ENCODE peak calls at places on chromosome 14, in seven cellular contexts. One of them, this sample, is unnamed.

GRCh38 chr14:105568859-105569766 is 42.7 kb downstream of the TMEM121 start:
- DNase-seq in nephron progenitor cell: no peak
- DNase-seq in esophagus squamous epithelium: no peak
- DNase-seq in activated CD8-positive, alpha-beta T cell treated with anti-CD3 and anti-CD28 coated beads for 36 hours: no peak
- DNase-seq in uterus: no peak
- DNase-seq in lower leg skin: no peak
- DNase-seq in omental fat pad: no peak
- DNase-seq in this sample: no peak

GRCh38 chr14:76768671-76769500 is 7.6 kb downstream of the VASH1 start:
- DNase-seq in nephron progenitor cell: no peak
- DNase-seq in esophagus squamous epithelium: no peak
- DNase-seq in activated CD8-positive, alpha-beta T cell treated with anti-CD3 and anti-CD28 coated beads for 36 hours: no peak
- DNase-seq in uterus: no peak
- DNase-seq in lower leg skin: no peak
- DNase-seq in omental fat pad: no peak
- DNase-seq in this sample: no peak

GRCh38 chr14:81137316-81137715 is 83.4 kb downstream of the GTF2A1 start:
- DNase-seq in nephron progenitor cell: no peak
- DNase-seq in esophagus squamous epithelium: no peak
- DNase-seq in activated CD8-positive, alpha-beta T cell treated with anti-CD3 and anti-CD28 coated beads for 36 hours: no peak
- DNase-seq in uterus: no peak
- DNase-seq in lower leg skin: no peak
- DNase-seq in omental fat pad: no peak
- DNase-seq in this sample: peak; percentile 4

GRCh38 chr14:22850944-22851790 is 14.8 kb downstream of the MMP14 start:
- DNase-seq in nephron progenitor cell: no peak
- DNase-seq in esophagus squamous epithelium: no peak
- DNase-seq in activated CD8-positive, alpha-beta T cell treated with anti-CD3 and anti-CD28 coated beads for 36 hours: peak; percentile 47
- DNase-seq in uterus: peak; percentile 94
- DNase-seq in lower leg skin: peak; percentile 84
- DNase-seq in omental fat pad: peak; percentile 53
- DNase-seq in this sample: peak; percentile 96

GRCh38 chr14:94451091-94451751 is 1.4 kb downstream of the SERPINA11 start:
- DNase-seq in nephron progenitor cell: no peak
- DNase-seq in esophagus squamous epithelium: no peak
- DNase-seq in activated CD8-positive, alpha-beta T cell treated with anti-CD3 and anti-CD28 coated beads for 36 hours: no peak
- DNase-seq in uterus: no peak
- DNase-seq in lower leg skin: no peak
- DNase-seq in omental fat pad: no peak
- DNase-seq in this sample: no peak

GRCh38 chr14:47917344-47917954 is 242.0 kb upstream of the MDGA2 start:
- DNase-seq in nephron progenitor cell: peak; percentile 56
- DNase-seq in esophagus squamous epithelium: no peak
- DNase-seq in activated CD8-positive, alpha-beta T cell treated with anti-CD3 and anti-CD28 coated beads for 36 hours: peak; percentile 15
- DNase-seq in uterus: no peak
- DNase-seq in lower leg skin: no peak
- DNase-seq in omental fat pad: no peak
- DNase-seq in this sample: peak; percentile 17

GRCh38 chr14:100979780-100980179 is 76.3 kb upstream of the RTL1 start:
- DNase-seq in nephron progenitor cell: no peak
- DNase-seq in esophagus squamous epithelium: no peak
- DNase-seq in activated CD8-positive, alpha-beta T cell treated with anti-CD3 and anti-CD28 coated beads for 36 hours: no peak
- DNase-seq in uterus: no peak
- DNase-seq in lower leg skin: no peak
- DNase-seq in omental fat pad: no peak
- DNase-seq in this sample: peak; percentile 74

GRCh38 chr14:59601056-59601455 is 24.4 kb upstream of the CCDC175 start:
- DNase-seq in nephron progenitor cell: no peak
- DNase-seq in esophagus squamous epithelium: no peak
- DNase-seq in activated CD8-positive, alpha-beta T cell treated with anti-CD3 and anti-CD28 coated beads for 36 hours: no peak
- DNase-seq in uterus: no peak
- DNase-seq in lower leg skin: no peak
- DNase-seq in omental fat pad: no peak
- DNase-seq in this sample: no peak

GRCh38 chr14:77616133-77616453 is 344 bp downstream of the SPTLC2 start:
- DNase-seq in nephron progenitor cell: no peak
- DNase-seq in esophagus squamous epithelium: no peak
- DNase-seq in activated CD8-positive, alpha-beta T cell treated with anti-CD3 and anti-CD28 coated beads for 36 hours: no peak
- DNase-seq in uterus: no peak
- DNase-seq in lower leg skin: no peak
- DNase-seq in omental fat pad: no peak
- DNase-seq in this sample: no peak

GRCh38 chr14:104977008-104977680 is 1.0 kb downstream of the AHNAK2 start:
- DNase-seq in nephron progenitor cell: no peak
- DNase-seq in esophagus squamous epithelium: no peak
- DNase-seq in activated CD8-positive, alpha-beta T cell treated with anti-CD3 and anti-CD28 coated beads for 36 hours: no peak
- DNase-seq in uterus: no peak
- DNase-seq in lower leg skin: no peak
- DNase-seq in omental fat pad: no peak
- DNase-seq in this sample: no peak

GRCh38 chr14:94889520-94890312 is 119.8 kb upstream of the GSC start:
- DNase-seq in nephron progenitor cell: no peak
- DNase-seq in esophagus squamous epithelium: no peak
- DNase-seq in activated CD8-positive, alpha-beta T cell treated with anti-CD3 and anti-CD28 coated beads for 36 hours: no peak
- DNase-seq in uterus: no peak
- DNase-seq in lower leg skin: no peak
- DNase-seq in omental fat pad: no peak
- DNase-seq in this sample: no peak

GRCh38 chr14:20468773-20469241 is 399 bp upstream of the PNP start:
- DNase-seq in nephron progenitor cell: peak; percentile 30
- DNase-seq in esophagus squamous epithelium: no peak
- DNase-seq in activated CD8-positive, alpha-beta T cell treated with anti-CD3 and anti-CD28 coated beads for 36 hours: no peak
- DNase-seq in uterus: peak; percentile 26
- DNase-seq in lower leg skin: no peak
- DNase-seq in omental fat pad: no peak
- DNase-seq in this sample: no peak

GRCh38 chr14:39434401-39434800 is 2.2 kb upstream of the FBXO33 start:
- DNase-seq in nephron progenitor cell: no peak
- DNase-seq in esophagus squamous epithelium: no peak
- DNase-seq in activated CD8-positive, alpha-beta T cell treated with anti-CD3 and anti-CD28 coated beads for 36 hours: no peak
- DNase-seq in uterus: no peak
- DNase-seq in lower leg skin: no peak
- DNase-seq in omental fat pad: no peak
- DNase-seq in this sample: no peak

GRCh38 chr14:32331227-32331597 is 2.1 kb downstream of the AKAP6 start:
- DNase-seq in nephron progenitor cell: no peak
- DNase-seq in esophagus squamous epithelium: no peak
- DNase-seq in activated CD8-positive, alpha-beta T cell treated with anti-CD3 and anti-CD28 coated beads for 36 hours: no peak
- DNase-seq in uterus: no peak
- DNase-seq in lower leg skin: no peak
- DNase-seq in omental fat pad: no peak
- DNase-seq in this sample: no peak

GRCh38 chr14:36502558-36503508 is 17.2 kb downstream of the NKX2-1 start:
- DNase-seq in nephron progenitor cell: no peak
- DNase-seq in esophagus squamous epithelium: no peak
- DNase-seq in activated CD8-positive, alpha-beta T cell treated with anti-CD3 and anti-CD28 coated beads for 36 hours: no peak
- DNase-seq in uterus: no peak
- DNase-seq in lower leg skin: no peak
- DNase-seq in omental fat pad: no peak
- DNase-seq in this sample: no peak

GRCh38 chr14:90795744-90796143 is 20.5 kb downstream of the TTC7B start:
- DNase-seq in nephron progenitor cell: no peak
- DNase-seq in esophagus squamous epithelium: no peak
- DNase-seq in activated CD8-positive, alpha-beta T cell treated with anti-CD3 and anti-CD28 coated beads for 36 hours: no peak
- DNase-seq in uterus: no peak
- DNase-seq in lower leg skin: no peak
- DNase-seq in omental fat pad: no peak
- DNase-seq in this sample: peak; percentile 84

GRCh38 chr14:104094709-104095425 is 9.4 kb downstream of the ASPG start:
- DNase-seq in nephron progenitor cell: peak; percentile 95
- DNase-seq in esophagus squamous epithelium: no peak
- DNase-seq in activated CD8-positive, alpha-beta T cell treated with anti-CD3 and anti-CD28 coated beads for 36 hours: peak; percentile 83
- DNase-seq in uterus: no peak
- DNase-seq in lower leg skin: no peak
- DNase-seq in omental fat pad: peak; percentile 49
- DNase-seq in this sample: peak; percentile 62

GRCh38 chr14:75344396-75344795 is 65.8 kb downstream of the FOS start:
- DNase-seq in nephron progenitor cell: no peak
- DNase-seq in esophagus squamous epithelium: no peak
- DNase-seq in activated CD8-positive, alpha-beta T cell treated with anti-CD3 and anti-CD28 coated beads for 36 hours: no peak
- DNase-seq in uterus: no peak
- DNase-seq in lower leg skin: no peak
- DNase-seq in omental fat pad: no peak
- DNase-seq in this sample: no peak

GRCh38 chr14:77848031-77848430 is 48.1 kb downstream of the ADCK1 start:
- DNase-seq in nephron progenitor cell: no peak
- DNase-seq in esophagus squamous epithelium: no peak
- DNase-seq in activated CD8-positive, alpha-beta T cell treated with anti-CD3 and anti-CD28 coated beads for 36 hours: no peak
- DNase-seq in uterus: no peak
- DNase-seq in lower leg skin: no peak
- DNase-seq in omental fat pad: no peak
- DNase-seq in this sample: peak; percentile 43

GRCh38 chr14:89870335-89870734 is 84.2 kb downstream of the EFCAB11 start:
- DNase-seq in nephron progenitor cell: no peak
- DNase-seq in esophagus squamous epithelium: no peak
- DNase-seq in activated CD8-positive, alpha-beta T cell treated with anti-CD3 and anti-CD28 coated beads for 36 hours: no peak
- DNase-seq in uterus: no peak
- DNase-seq in lower leg skin: no peak
- DNase-seq in omental fat pad: no peak
- DNase-seq in this sample: peak; percentile 10

GRCh38 chr14:96136361-96136760 is 68.3 kb upstream of the BDKRB2 start:
- DNase-seq in nephron progenitor cell: no peak
- DNase-seq in esophagus squamous epithelium: no peak
- DNase-seq in activated CD8-positive, alpha-beta T cell treated with anti-CD3 and anti-CD28 coated beads for 36 hours: no peak
- DNase-seq in uterus: no peak
- DNase-seq in lower leg skin: no peak
- DNase-seq in omental fat pad: no peak
- DNase-seq in this sample: peak; percentile 85

GRCh38 chr14:95156765-95157194 is 549 bp downstream of the DICER1 start:
- DNase-seq in nephron progenitor cell: peak; percentile 55
- DNase-seq in esophagus squamous epithelium: no peak
- DNase-seq in activated CD8-positive, alpha-beta T cell treated with anti-CD3 and anti-CD28 coated beads for 36 hours: peak; percentile 39
- DNase-seq in uterus: peak; percentile 24
- DNase-seq in lower leg skin: no peak
- DNase-seq in omental fat pad: no peak
- DNase-seq in this sample: peak; percentile 23

GRCh38 chr14:77979666-77980351 is 179.9 kb downstream of the ADCK1 start:
- DNase-seq in nephron progenitor cell: peak; percentile 22
- DNase-seq in esophagus squamous epithelium: no peak
- DNase-seq in activated CD8-positive, alpha-beta T cell treated with anti-CD3 and anti-CD28 coated beads for 36 hours: peak; percentile 12
- DNase-seq in uterus: no peak
- DNase-seq in lower leg skin: no peak
- DNase-seq in omental fat pad: no peak
- DNase-seq in this sample: no peak

DNA sequence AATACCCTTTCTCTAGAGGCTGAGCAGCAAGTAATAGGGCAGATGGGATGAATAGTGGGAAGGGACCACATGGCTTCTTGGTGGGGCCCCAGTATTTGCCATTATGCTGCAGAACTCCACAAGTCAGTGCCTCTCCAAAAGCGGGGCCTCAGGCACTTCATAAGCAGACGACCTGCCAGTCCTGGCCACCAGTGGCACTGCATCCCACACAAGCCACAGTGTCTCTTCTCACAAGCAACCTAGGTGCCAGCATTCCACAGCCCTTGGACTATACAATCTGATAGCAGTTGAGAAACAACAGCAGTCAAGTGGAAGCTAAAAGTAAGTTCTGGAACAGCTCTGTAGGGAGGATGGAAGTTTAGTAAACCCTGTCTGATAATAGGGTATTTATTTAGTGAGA is 4.2 kb upstream of the SLC8A3 start:
- DNase-seq in nephron progenitor cell: peak; percentile 10
- DNase-seq in esophagus squamous epithelium: no peak
- DNase-seq in activated CD8-positive, alpha-beta T cell treated with anti-CD3 and anti-CD28 coated beads for 36 hours: no peak
- DNase-seq in uterus: no peak
- DNase-seq in lower leg skin: no peak
- DNase-seq in omental fat pad: no peak
- DNase-seq in this sample: no peak
- TF ChIP-seq CTCF in nephron progenitor cell: no peak
- TF ChIP-seq CTCF in esophagus squamous epithelium: no peak
- TF ChIP-seq CTCF in activated CD8-positive, alpha-beta T cell treated with anti-CD3 and anti-CD28 coated beads for 36 hours: no peak
- TF ChIP-seq CTCF in uterus: no peak
- TF ChIP-seq CTCF in lower leg skin: no peak
- TF ChIP-seq CTCF in omental fat pad: no peak
- TF ChIP-seq CTCF in this sample: no peak

DNA sequence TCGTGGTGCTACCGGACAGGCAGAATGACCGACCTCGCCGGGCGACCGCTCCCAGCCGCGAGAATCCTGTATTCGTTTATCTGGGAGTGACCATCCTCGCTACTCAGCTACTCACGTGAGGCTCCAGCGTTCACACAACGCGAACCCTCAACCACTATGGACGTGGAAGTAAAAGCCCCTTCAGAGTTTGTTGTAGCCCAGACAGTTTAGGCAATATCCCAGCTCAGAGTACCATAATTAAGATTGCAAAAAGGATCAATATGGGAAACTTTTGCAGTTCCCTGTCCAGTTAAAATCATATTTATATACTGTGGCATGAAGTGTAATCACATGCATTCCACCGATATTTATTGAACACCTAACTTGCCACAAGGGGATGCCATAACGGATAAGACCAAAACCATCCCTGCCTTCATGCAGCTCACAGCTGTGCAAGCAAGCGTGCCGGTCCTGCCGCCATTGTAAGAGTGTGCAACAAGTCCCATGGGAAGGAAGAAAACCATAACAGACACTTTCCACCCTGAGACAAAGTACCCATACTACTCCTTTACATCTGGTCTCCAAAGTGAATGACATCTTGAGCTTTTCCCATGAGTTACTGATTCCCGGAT is 938 bp upstream of the MAX start:
- DNase-seq in nephron progenitor cell: no peak
- DNase-seq in esophagus squamous epithelium: no peak
- DNase-seq in activated CD8-positive, alpha-beta T cell treated with anti-CD3 and anti-CD28 coated beads for 36 hours: peak; percentile 33
- DNase-seq in uterus: no peak
- DNase-seq in lower leg skin: no peak
- DNase-seq in omental fat pad: no peak
- DNase-seq in this sample: peak; percentile 35
- TF ChIP-seq CTCF in nephron progenitor cell: no peak
- TF ChIP-seq CTCF in esophagus squamous epithelium: no peak
- TF ChIP-seq CTCF in activated CD8-positive, alpha-beta T cell treated with anti-CD3 and anti-CD28 coated beads for 36 hours: no peak
- TF ChIP-seq CTCF in uterus: no peak
- TF ChIP-seq CTCF in lower leg skin: no peak
- TF ChIP-seq CTCF in omental fat pad: no peak
- TF ChIP-seq CTCF in this sample: peak; percentile 28

DNA sequence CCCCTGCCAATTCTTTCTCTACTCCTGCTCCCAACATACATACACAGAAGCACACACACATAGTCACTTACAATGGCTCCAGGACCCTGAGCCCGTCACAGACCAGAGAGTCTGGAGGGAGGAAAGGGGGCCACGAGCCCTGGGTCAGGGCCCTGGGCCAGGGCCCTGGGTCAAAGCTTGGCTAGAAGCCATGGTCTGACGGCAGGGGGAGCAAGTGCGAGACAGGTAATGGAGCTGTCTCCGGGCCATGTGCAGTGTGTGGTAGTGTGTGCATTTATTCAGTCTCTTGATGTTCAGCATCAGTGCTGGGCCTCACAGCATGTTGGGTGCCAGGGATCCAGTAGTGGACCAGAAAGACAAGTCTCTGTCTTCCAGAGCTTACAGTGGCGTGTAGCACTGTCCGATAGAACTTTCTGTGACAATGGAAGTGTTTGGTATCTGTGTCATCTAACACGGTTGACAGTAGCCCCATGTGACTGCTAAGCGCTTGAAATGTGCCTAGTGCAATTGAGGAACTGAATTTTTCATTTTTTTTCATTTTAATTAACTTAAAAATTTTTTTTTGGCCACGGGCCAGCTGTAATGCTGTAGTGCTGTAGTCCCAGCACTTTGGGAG is 4.2 kb upstream of the RABGGTA start:
- DNase-seq in nephron progenitor cell: peak; percentile 24
- DNase-seq in esophagus squamous epithelium: no peak
- DNase-seq in activated CD8-positive, alpha-beta T cell treated with anti-CD3 and anti-CD28 coated beads for 36 hours: no peak
- DNase-seq in uterus: no peak
- DNase-seq in lower leg skin: no peak
- DNase-seq in omental fat pad: no peak
- DNase-seq in this sample: no peak
- TF ChIP-seq CTCF in nephron progenitor cell: no peak
- TF ChIP-seq CTCF in esophagus squamous epithelium: no peak
- TF ChIP-seq CTCF in activated CD8-positive, alpha-beta T cell treated with anti-CD3 and anti-CD28 coated beads for 36 hours: no peak
- TF ChIP-seq CTCF in uterus: no peak
- TF ChIP-seq CTCF in lower leg skin: no peak
- TF ChIP-seq CTCF in omental fat pad: no peak
- TF ChIP-seq CTCF in this sample: no peak

GRCh38 chr14:85978851-85979250 is 448.9 kb downstream of the FLRT2 start:
- DNase-seq in nephron progenitor cell: no peak
- DNase-seq in esophagus squamous epithelium: no peak
- DNase-seq in activated CD8-positive, alpha-beta T cell treated with anti-CD3 and anti-CD28 coated beads for 36 hours: no peak
- DNase-seq in uterus: no peak
- DNase-seq in lower leg skin: no peak
- DNase-seq in omental fat pad: no peak
- DNase-seq in this sample: no peak
- TF ChIP-seq CTCF in nephron progenitor cell: no peak
- TF ChIP-seq CTCF in esophagus squamous epithelium: no peak
- TF ChIP-seq CTCF in activated CD8-positive, alpha-beta T cell treated with anti-CD3 and anti-CD28 coated beads for 36 hours: no peak
- TF ChIP-seq CTCF in uterus: no peak
- TF ChIP-seq CTCF in lower leg skin: no peak
- TF ChIP-seq CTCF in omental fat pad: no peak
- TF ChIP-seq CTCF in this sample: peak; percentile 29

This sample was measured in choroid plexus epithelial cell.